ENCODE peak calls at places on chromosomes 4 and X, in four cellular contexts. N, K, U and Z are unnamed samples.
A peak's percentile ranks its signal among the peaks of the same experiment; 100 is the strongest.

GRCh38 chr4:52250124-52250523 is 199.0 kb downstream of the SPATA18 start:
- DNase-seq in N (peak; percentile 82), K (no peak), U (no peak), Z (no peak)

GRCh38 chr4:122045533-122045932 is 93.7 kb upstream of the TRPC3 start:
- DNase-seq in N (no peak), K (no peak), U (peak; percentile 91), Z (peak; percentile 88)

GRCh38 chr4:78014889-78015886 is 41.9 kb upstream of the FRAS1 start:
- DNase-seq in N (no peak), K (no peak), U (no peak), Z (no peak)

GRCh38 chr4:121706595-121707021 is 9.8 kb upstream of the ANXA5 start:
- DNase-seq in N (no peak), K (no peak), U (peak; percentile 88), Z (peak; percentile 85)

GRCh38 chr4:24599275-24599674 is 14.9 kb upstream of the DHX15 start:
- DNase-seq in N (no peak), K (no peak), U (no peak), Z (no peak)

GRCh38 chr4:118957683-118958082 is 69.0 kb downstream of the SYNPO2 start:
- DNase-seq in N (no peak), K (no peak), U (no peak), Z (no peak)

GRCh38 chr4:105291920-105292319 is 145.2 kb downstream of the TET2 start:
- DNase-seq in N (no peak), K (no peak), U (no peak), Z (peak; percentile 16)

GRCh38 chr4:114226968-114227760 is 247.7 kb upstream of the ARSJ start:
- DNase-seq in N (no peak), K (no peak), U (no peak), Z (no peak)

GRCh38 chr4:2042207-2042946 is 16.8 kb upstream of the NAT8L start:
- DNase-seq in N (no peak), K (no peak), U (no peak), Z (peak; percentile 29)

GRCh38 chr4:20829958-20830357 is 129.7 kb downstream of the PACRGL start:
- DNase-seq in N (no peak), K (no peak), U (no peak), Z (peak; percentile 70)

GRCh38 chrX:119729408-119730201 is 28.8 kb upstream of the SOWAHD start:
- DNase-seq in N (no peak), K (peak; percentile 45), U (peak; percentile 38), Z (peak; percentile 84)

GRCh38 chr4:1711055-1711905 is 839 bp downstream of the SLBP start:
- DNase-seq in N (peak; percentile 85), K (no peak), U (peak; percentile 39), Z (peak; percentile 66)

GRCh38 chrX:47543496-47543895 is 17.5 kb upstream of the ARAF start:
- DNase-seq in N (no peak), K (no peak), U (no peak), Z (no peak)

GRCh38 chr4:42397635-42398447 is 553 bp downstream of the SHISA3 start:
- DNase-seq in N (no peak), K (no peak), U (no peak), Z (peak; percentile 51)

GRCh38 chrX:109782994-109783711 is 50.1 kb upstream of the ACSL4 start:
- DNase-seq in N (no peak), K (no peak), U (peak; percentile 9), Z (no peak)

GRCh38 chr4:133377286-133377685 is 228.2 kb downstream of the PCDH10 start:
- DNase-seq in N (no peak), K (no peak), U (no peak), Z (no peak)

GRCh38 chrX:151004085-151004484 is 20.9 kb downstream of the HMGB3 start:
- DNase-seq in N (no peak), K (no peak), U (peak; percentile 40), Z (peak; percentile 1)

GRCh38 chrX:74656079-74656745 is 41.8 kb upstream of the RLIM start:
- DNase-seq in N (no peak), K (no peak), U (peak; percentile 41), Z (peak; percentile 15)

GRCh38 chr4:139020384-139020783 is 4.8 kb downstream of the NOCT start:
- DNase-seq in N (no peak), K (no peak), U (no peak), Z (no peak)

GRCh38 chr4:163263601-163264000 is 68.8 kb downstream of the NPY1R start:
- DNase-seq in N (no peak), K (no peak), U (no peak), Z (no peak)

GRCh38 chr4:2867758-2868491 is 24.3 kb downstream of the ADD1 start:
- DNase-seq in N (no peak), K (no peak), U (no peak), Z (peak; percentile 77)

GRCh38 chr4:139773560-139774318 is 108.1 kb downstream of the MGST2 start:
- DNase-seq in N (no peak), K (no peak), U (no peak), Z (no peak)

GRCh38 chr4:119057417-119057816 is 78.2 kb upstream of the MYOZ2 start:
- DNase-seq in N (no peak), K (no peak), U (no peak), Z (no peak)

GRCh38 chr4:95255396-95256107 is 293.2 kb downstream of the UNC5C start:
- DNase-seq in N (no peak), K (no peak), U (no peak), Z (peak; percentile 91)

GRCh38 chrX:22060451-22060940 is 28.4 kb downstream of the PHEX start:
- DNase-seq in N (no peak), K (no peak), U (no peak), Z (peak; percentile 17)

GRCh38 chrX:140524556-140524955 is 19.7 kb upstream of the SOX3 start:
- DNase-seq in N (no peak), K (no peak), U (no peak), Z (peak; percentile 52)

GRCh38 chr4:146976145-146976544 is 30.5 kb upstream of the TTC29 start:
- DNase-seq in N (no peak), K (no peak), U (no peak), Z (no peak)

GRCh38 chrX:97158270-97158669 is 274.6 kb downstream of the RPA4 start:
- DNase-seq in N (no peak), K (no peak), U (no peak), Z (no peak)

GRCh38 chr4:38677466-38677865 is 13.5 kb downstream of the KLF3 start:
- DNase-seq in N (no peak), K (no peak), U (no peak), Z (no peak)

GRCh38 chr4:62797221-62797620 is 1597.1 kb downstream of the ADGRL3 start:
- DNase-seq in N (no peak), K (no peak), U (no peak), Z (no peak)

GRCh38 chr4:14404730-14405129 is 597.6 kb upstream of the CPEB2 start:
- DNase-seq in N (no peak), K (no peak), U (no peak), Z (no peak)

GRCh38 chrX:154652311-154653047 is 900 bp downstream of the CTAG2 start:
- DNase-seq in N (no peak), K (no peak), U (no peak), Z (no peak)

GRCh38 chr4:141860974-141861373 is 224.6 kb downstream of the IL15 start:
- DNase-seq in N (no peak), K (no peak), U (no peak), Z (no peak)

GRCh38 chr4:185352741-185353140 is 43.0 kb downstream of the LRP2BP start:
- DNase-seq in N (no peak), K (no peak), U (no peak), Z (no peak)

GRCh38 chr4:141807073-141807472 is 170.7 kb downstream of the IL15 start:
- DNase-seq in N (no peak), K (no peak), U (peak; percentile 3), Z (peak; percentile 18)

GRCh38 chr4:1246901-1247810 is 1.8 kb downstream of the CTBP1 start:
- DNase-seq in N (peak; percentile 62), K (no peak), U (peak; percentile 12), Z (no peak)

GRCh38 chr4:113919611-113920010 is 59.8 kb downstream of the ARSJ start:
- DNase-seq in N (no peak), K (no peak), U (no peak), Z (peak; percentile 37)

GRCh38 chr4:40448875-40449274 is 113.7 kb downstream of the CHRNA9 start:
- DNase-seq in N (no peak), K (no peak), U (no peak), Z (no peak)